ENCODE peak calls at places on chromosome 2, in five cellular contexts. One of them, this sample, is unnamed.

GRCh38 chr2:8437228-8437948 is 244.5 kb upstream of the ID2 start:
- DNase-seq in HCT116: no peak
- DNase-seq in transverse colon: no peak
- DNase-seq in thyroid gland: no peak
- DNase-seq in adrenal gland: no peak
- DNase-seq in this sample: no peak

GRCh38 chr2:6909431-6910385 is 7.5 kb upstream of the RNF144A start:
- DNase-seq in HCT116: no peak
- DNase-seq in transverse colon: no peak
- DNase-seq in thyroid gland: no peak
- DNase-seq in adrenal gland: no peak
- DNase-seq in this sample: no peak

GRCh38 chr2:118846667-118847446 is 591 bp downstream of the EN1 start:
- DNase-seq in HCT116: no peak
- DNase-seq in transverse colon: no peak
- DNase-seq in thyroid gland: no peak
- DNase-seq in adrenal gland: no peak
- DNase-seq in this sample: no peak

GRCh38 chr2:55048514-55048924 is 1.7 kb downstream of the RTN4 start:
- DNase-seq in HCT116: peak
- DNase-seq in transverse colon: peak
- DNase-seq in thyroid gland: peak
- DNase-seq in adrenal gland: peak
- DNase-seq in this sample: peak

GRCh38 chr2:230721712-230722111 is 9.1 kb downstream of the CAB39 start:
- DNase-seq in HCT116: no peak
- DNase-seq in transverse colon: no peak
- DNase-seq in thyroid gland: no peak
- DNase-seq in adrenal gland: no peak
- DNase-seq in this sample: no peak

GRCh38 chr2:198326431-198326830 is 522.0 kb downstream of the PLCL1 start:
- DNase-seq in HCT116: no peak
- DNase-seq in transverse colon: no peak
- DNase-seq in thyroid gland: no peak
- DNase-seq in adrenal gland: no peak
- DNase-seq in this sample: no peak

GRCh38 chr2:99878951-99879350 is 263.4 kb downstream of the AFF3 start:
- DNase-seq in HCT116: no peak
- DNase-seq in transverse colon: no peak
- DNase-seq in thyroid gland: no peak
- DNase-seq in adrenal gland: no peak
- DNase-seq in this sample: no peak

GRCh38 chr2:121363632-121364420 is 78.8 kb upstream of the TFCP2L1 start:
- DNase-seq in HCT116: no peak
- DNase-seq in transverse colon: peak
- DNase-seq in thyroid gland: no peak
- DNase-seq in adrenal gland: peak
- DNase-seq in this sample: no peak

GRCh38 chr2:119871725-119872124 is 112.0 kb downstream of the PTPN4 start:
- DNase-seq in HCT116: no peak
- DNase-seq in transverse colon: no peak
- DNase-seq in thyroid gland: no peak
- DNase-seq in adrenal gland: no peak
- DNase-seq in this sample: no peak

GRCh38 chr2:64989982-64990614 is 899 bp downstream of the SLC1A4 start:
- DNase-seq in HCT116: no peak
- DNase-seq in transverse colon: peak
- DNase-seq in thyroid gland: no peak
- DNase-seq in adrenal gland: peak
- DNase-seq in this sample: peak

GRCh38 chr2:233811732-233812131 is 33.6 kb downstream of the MROH2A start:
- DNase-seq in HCT116: no peak
- DNase-seq in transverse colon: no peak
- DNase-seq in thyroid gland: no peak
- DNase-seq in adrenal gland: no peak
- DNase-seq in this sample: no peak

GRCh38 chr2:235026649-235027557 is 75.1 kb downstream of the SH3BP4 start:
- DNase-seq in HCT116: peak
- DNase-seq in transverse colon: peak
- DNase-seq in thyroid gland: peak
- DNase-seq in adrenal gland: peak
- DNase-seq in this sample: peak

GRCh38 chr2:239294571-239295054 is 106.2 kb downstream of the HDAC4 start:
- DNase-seq in HCT116: no peak
- DNase-seq in transverse colon: peak
- DNase-seq in thyroid gland: no peak
- DNase-seq in adrenal gland: no peak
- DNase-seq in this sample: peak

GRCh38 chr2:113240150-113240914 is 38.4 kb downstream of the PAX8 start:
- DNase-seq in HCT116: peak
- DNase-seq in transverse colon: peak
- DNase-seq in thyroid gland: peak
- DNase-seq in adrenal gland: peak
- DNase-seq in this sample: peak

GRCh38 chr2:33645861-33646260 is 46.8 kb upstream of the FAM98A start:
- DNase-seq in HCT116: no peak
- DNase-seq in transverse colon: no peak
- DNase-seq in thyroid gland: no peak
- DNase-seq in adrenal gland: no peak
- DNase-seq in this sample: no peak

GRCh38 chr2:209472386-209472832 is 48.6 kb downstream of the MAP2 start:
- DNase-seq in HCT116: no peak
- DNase-seq in transverse colon: no peak
- DNase-seq in thyroid gland: peak
- DNase-seq in adrenal gland: no peak
- DNase-seq in this sample: no peak

GRCh38 chr2:135473567-135473966 is 57.5 kb downstream of the ZRANB3 start:
- DNase-seq in HCT116: no peak
- DNase-seq in transverse colon: no peak
- DNase-seq in thyroid gland: peak
- DNase-seq in adrenal gland: peak
- DNase-seq in this sample: no peak

GRCh38 chr2:96895032-96895708 is 25.3 kb upstream of the SEMA4C start:
- DNase-seq in HCT116: no peak
- DNase-seq in transverse colon: no peak
- DNase-seq in thyroid gland: no peak
- DNase-seq in adrenal gland: no peak
- DNase-seq in this sample: no peak

GRCh38 chr2:121529439-121530209 is 1.1 kb upstream of the RNU4ATAC start:
- DNase-seq in HCT116: no peak
- DNase-seq in transverse colon: peak
- DNase-seq in thyroid gland: peak
- DNase-seq in adrenal gland: peak
- DNase-seq in this sample: peak

GRCh38 chr2:41038408-41038807 is 586.5 kb upstream of the SLC8A1 start:
- DNase-seq in HCT116: no peak
- DNase-seq in transverse colon: no peak
- DNase-seq in thyroid gland: no peak
- DNase-seq in adrenal gland: no peak
- DNase-seq in this sample: no peak

GRCh38 chr2:63048367-63049171 is 2.1 kb upstream of the OTX1 start:
- DNase-seq in HCT116: no peak
- DNase-seq in transverse colon: no peak
- DNase-seq in thyroid gland: no peak
- DNase-seq in adrenal gland: no peak
- DNase-seq in this sample: no peak

GRCh38 chr2:63049291-63050185 is 1.1 kb upstream of the OTX1 start:
- DNase-seq in HCT116: no peak
- DNase-seq in transverse colon: no peak
- DNase-seq in thyroid gland: no peak
- DNase-seq in adrenal gland: no peak
- DNase-seq in this sample: no peak

GRCh38 chr2:63051795-63052333 is 1.2 kb downstream of the OTX1 start:
- DNase-seq in HCT116: no peak
- DNase-seq in transverse colon: no peak
- DNase-seq in thyroid gland: no peak
- DNase-seq in adrenal gland: no peak
- DNase-seq in this sample: no peak

GRCh38 chr2:63050916-63051794 is 525 bp downstream of the OTX1 start:
- DNase-seq in HCT116: no peak
- DNase-seq in transverse colon: no peak
- DNase-seq in thyroid gland: no peak
- DNase-seq in adrenal gland: no peak
- DNase-seq in this sample: no peak

DNA sequence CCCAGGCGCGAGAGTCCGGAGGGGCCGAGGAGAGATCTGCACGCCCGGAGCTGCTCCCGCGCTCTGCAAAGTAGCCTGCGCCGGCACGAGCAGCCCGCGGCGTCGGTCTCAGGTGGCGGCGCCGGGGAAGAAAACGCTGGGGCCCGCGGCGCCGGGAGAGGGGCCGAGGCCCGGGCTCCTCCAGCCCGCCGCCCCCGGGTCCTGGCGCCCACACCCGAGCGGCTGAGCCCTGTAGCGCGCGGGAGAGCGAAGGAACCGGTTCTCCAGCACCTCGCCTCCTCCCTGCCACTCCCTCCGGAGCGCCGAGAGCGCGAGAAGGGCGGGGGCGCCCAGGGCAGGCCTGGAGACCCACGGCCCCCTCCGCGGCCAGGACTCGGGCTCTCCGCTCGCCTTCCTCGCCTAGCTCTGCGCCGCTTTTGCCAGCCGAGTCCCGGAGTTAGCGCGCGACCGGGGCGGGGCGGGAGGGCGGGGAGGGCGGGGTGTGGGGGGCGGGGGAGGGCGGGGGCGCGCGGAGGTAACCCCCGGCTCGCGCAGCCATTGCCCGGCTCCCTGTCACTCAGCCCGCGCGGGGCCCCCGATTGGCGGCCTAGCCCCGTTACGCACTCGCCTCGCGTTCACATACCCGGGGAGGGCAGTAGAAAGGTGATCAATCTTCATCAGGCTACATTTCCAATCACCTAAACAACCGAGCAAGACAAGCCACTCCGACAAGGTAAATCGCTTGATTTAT is at the start of gene OTX1:
- DNase-seq in HCT116: peak
- DNase-seq in transverse colon: peak
- DNase-seq in thyroid gland: peak
- DNase-seq in adrenal gland: peak
- DNase-seq in this sample: peak
- TF ChIP-seq POLR2A in HCT116: peak
- TF ChIP-seq POLR2A in transverse colon: no peak
- TF ChIP-seq POLR2A in thyroid gland: no peak
- TF ChIP-seq POLR2A in adrenal gland: no peak
- TF ChIP-seq POLR2A in this sample: no peak

GRCh38 chr2:85711578-85712060 is 17.5 kb downstream of the GNLY start:
- DNase-seq in HCT116: no peak
- DNase-seq in transverse colon: no peak
- DNase-seq in thyroid gland: no peak
- DNase-seq in adrenal gland: no peak
- DNase-seq in this sample: no peak

GRCh38 chr2:85712261-85712660 is 18.1 kb downstream of the GNLY start:
- DNase-seq in HCT116: no peak
- DNase-seq in transverse colon: no peak
- DNase-seq in thyroid gland: no peak
- DNase-seq in adrenal gland: peak
- DNase-seq in this sample: no peak

GRCh38 chr2:85709385-85709784 is 15.2 kb downstream of the GNLY start:
- DNase-seq in HCT116: no peak
- DNase-seq in transverse colon: no peak
- DNase-seq in thyroid gland: no peak
- DNase-seq in adrenal gland: no peak
- DNase-seq in this sample: no peak

GRCh38 chr2:85712849-85713612 is 18.9 kb downstream of the GNLY start:
- DNase-seq in HCT116: no peak
- DNase-seq in transverse colon: peak
- DNase-seq in thyroid gland: peak
- DNase-seq in adrenal gland: peak
- DNase-seq in this sample: no peak

DNA sequence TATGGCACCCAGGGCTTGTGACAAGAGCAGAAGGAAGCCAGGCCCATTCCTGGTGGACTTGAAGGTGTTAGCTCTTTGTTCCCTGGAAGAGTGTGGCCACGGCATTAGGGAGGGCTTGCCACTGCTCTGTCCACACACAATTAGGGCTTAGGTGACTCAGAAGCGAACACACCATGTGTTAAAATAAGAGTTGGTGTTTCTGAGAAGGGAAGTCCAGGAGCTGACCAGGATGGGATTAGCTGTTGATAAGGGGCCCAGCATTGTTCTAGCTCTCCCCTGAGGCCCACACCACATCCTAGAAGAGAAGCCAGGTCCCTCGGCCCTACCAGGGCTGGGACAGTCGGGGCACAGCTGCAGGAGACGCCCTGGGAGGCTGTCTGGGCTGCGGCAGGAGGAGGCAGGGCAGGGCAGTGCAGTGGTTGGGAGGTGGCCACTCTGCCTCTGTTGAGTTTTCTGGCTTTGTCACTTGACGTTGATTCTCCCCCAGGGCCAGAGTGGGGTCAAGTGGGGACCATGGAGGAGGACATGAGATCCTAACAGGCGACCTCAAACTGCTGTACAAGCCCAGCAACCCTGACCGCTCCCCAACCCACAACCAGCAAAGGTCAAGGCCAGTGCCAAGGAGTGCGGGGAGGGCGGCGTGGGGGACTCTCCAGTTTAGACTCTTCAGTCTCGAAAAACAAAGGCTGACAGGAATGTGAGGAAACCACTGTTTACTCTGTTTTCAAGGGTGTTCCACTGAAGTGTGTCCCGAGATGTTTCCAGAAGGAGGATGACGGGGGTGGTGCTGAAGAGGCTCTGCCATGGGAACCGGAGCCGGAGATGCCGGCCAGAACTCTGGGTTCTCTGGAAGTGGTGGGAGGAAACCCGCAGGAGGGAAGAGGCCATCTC is 16.8 kb downstream of the GNLY start:
- DNase-seq in HCT116: no peak
- DNase-seq in transverse colon: peak
- DNase-seq in thyroid gland: peak
- DNase-seq in adrenal gland: peak
- DNase-seq in this sample: no peak
- H3K27ac ChIP-seq in HCT116: no peak
- H3K27ac ChIP-seq in transverse colon: peak
- H3K27ac ChIP-seq in thyroid gland: peak
- H3K27ac ChIP-seq in adrenal gland: no peak
- H3K27ac ChIP-seq in this sample: peak

GRCh38 chr2:216159646-216160045 is 50.5 kb downstream of the XRCC5 start:
- DNase-seq in HCT116: no peak
- DNase-seq in transverse colon: no peak
- DNase-seq in thyroid gland: no peak
- DNase-seq in adrenal gland: peak
- DNase-seq in this sample: no peak
- TF ChIP-seq POLR2A in HCT116: no peak
- TF ChIP-seq POLR2A in transverse colon: no peak
- TF ChIP-seq POLR2A in thyroid gland: no peak
- TF ChIP-seq POLR2A in adrenal gland: no peak
- TF ChIP-seq POLR2A in this sample: no peak

DNA sequence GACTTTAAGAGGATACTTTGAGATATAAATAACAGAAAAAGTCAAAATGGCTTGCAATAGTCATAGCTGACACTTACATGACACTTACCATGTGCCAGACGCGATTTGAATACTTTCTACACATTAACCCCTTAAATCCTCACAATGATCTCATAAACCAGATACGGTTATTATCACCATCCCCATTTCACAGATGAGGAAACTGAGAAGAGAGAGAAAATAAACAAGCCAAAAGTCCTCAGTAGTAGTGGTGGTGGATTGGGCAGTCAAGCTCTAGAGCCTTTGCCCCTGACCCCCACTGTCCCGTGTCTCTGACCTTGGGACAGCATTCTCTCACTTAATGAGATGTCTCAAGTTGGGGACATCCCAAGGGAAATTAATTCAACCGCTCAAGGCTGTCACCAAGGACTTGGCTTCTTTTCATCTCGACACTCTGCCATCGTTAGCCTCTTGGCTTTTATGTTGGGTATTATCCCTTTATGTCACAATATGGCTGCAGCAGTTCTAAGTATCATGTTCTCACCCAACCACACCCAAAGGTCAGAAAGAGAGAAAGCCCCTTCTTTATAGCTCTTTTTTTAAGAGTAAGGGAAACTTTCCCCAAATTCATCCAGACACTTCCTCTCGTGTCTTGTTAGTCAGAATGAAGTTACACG is 105.1 kb upstream of the TAF1B start:
- DNase-seq in HCT116: no peak
- DNase-seq in transverse colon: no peak
- DNase-seq in thyroid gland: no peak
- DNase-seq in adrenal gland: no peak
- DNase-seq in this sample: no peak
- H3K27ac ChIP-seq in HCT116: no peak
- H3K27ac ChIP-seq in transverse colon: peak
- H3K27ac ChIP-seq in thyroid gland: no peak
- H3K27ac ChIP-seq in adrenal gland: no peak
- H3K27ac ChIP-seq in this sample: peak